ENCODE peak calls at places on chromosomes 3 and 15, in eight cellular contexts. A is GM13976; S is Calu3; L is psoas muscle; G is foreskin keratinocyte; H is transverse colon; E is GM12865; V is CD8-positive, alpha-beta T cell. X is an unnamed sample.

GRCh38 chr3:48344867-48345507 is 11.5 kb upstream of the SPINK8 start:
- DNase-seq in H (no peak), A (no peak), G (no peak), L (no peak), E (no peak), S (no peak), V (no peak), X (no peak)

GRCh38 chr3:160449660-160450598 is at the start of gene TRIM59:
- DNase-seq in S (peak; percentile 97), L (peak; percentile 81), A (peak; percentile 100), H (peak; percentile 96), E (peak; percentile 100), V (peak; percentile 94), G (peak; percentile 96), X (peak; percentile 91)

GRCh38 chr3:179652467-179653105 is at the start of gene USP13:
- DNase-seq in V (peak; percentile 34), G (peak; percentile 55), A (peak; percentile 79), S (peak; percentile 82), H (peak; percentile 54), E (peak; percentile 81), L (peak; percentile 86), X (no peak)

GRCh38 chr15:92884813-92885461 is 15.2 kb upstream of the CHD2 start:
- DNase-seq in E (peak; percentile 28), S (no peak), G (peak; percentile 17), A (no peak), L (no peak), V (no peak), H (no peak), X (no peak)

GRCh38 chr15:53246404-53246803 is 456.3 kb upstream of the ONECUT1 start:
- DNase-seq in G (no peak), H (no peak), E (no peak), A (no peak), S (no peak), V (no peak), L (no peak), X (no peak)

GRCh38 chr15:39785806-39786205 is 3.2 kb upstream of the FSIP1 start:
- DNase-seq in L (no peak), A (no peak), G (no peak), H (no peak), S (no peak), V (no peak), E (no peak), X (no peak)

GRCh38 chr3:24583004-24583403 is 88.4 kb upstream of the THRB start:
- DNase-seq in A (no peak), E (no peak), H (no peak), S (peak; percentile 21), G (no peak), V (no peak), L (no peak), X (no peak)

GRCh38 chr15:44811347-44811746 is 75.0 kb downstream of the TRIM69 start:
- DNase-seq in A (no peak), E (no peak), V (no peak), S (no peak), H (peak; percentile 47), L (no peak), G (no peak), X (no peak)

GRCh38 chr3:88003115-88003755 is 55.6 kb downstream of the CGGBP1 start:
- DNase-seq in S (peak; percentile 50), A (peak; percentile 27), L (no peak), H (no peak), E (peak; percentile 58), G (peak; percentile 41), V (no peak), X (peak; percentile 11)

GRCh38 chr3:123805504-123805903 is 78.6 kb downstream of the MYLK start:
- DNase-seq in G (no peak), V (no peak), A (no peak), H (peak; percentile 41), S (no peak), E (peak; percentile 9), L (no peak), X (no peak)

GRCh38 chr15:32718082-32718821 is 448 bp downstream of the GREM1 start:
- DNase-seq in A (peak; percentile 33), H (peak; percentile 17), S (no peak), V (no peak), L (no peak), E (no peak), G (no peak), X (no peak)

GRCh38 chr15:51658664-51659063 is 22.6 kb upstream of the SCG3 start:
- DNase-seq in A (no peak), V (no peak), H (no peak), L (no peak), G (no peak), E (peak; percentile 5), S (no peak), X (no peak)

GRCh38 chr3:32586361-32586760 is 15.7 kb upstream of the DYNC1LI1 start:
- DNase-seq in L (no peak), H (no peak), G (no peak), V (no peak), S (no peak), E (no peak), A (no peak), X (no peak)

GRCh38 chr3:8110966-8111798 is 390.4 kb upstream of the LMCD1 start:
- DNase-seq in E (peak; percentile 79), V (peak; percentile 39), H (peak; percentile 36), G (peak; percentile 75), A (peak; percentile 34), L (no peak), S (peak; percentile 75), X (no peak)

GRCh38 chr3:71389191-71389590 is 194.3 kb downstream of the FOXP1 start:
- DNase-seq in V (no peak), E (no peak), G (no peak), L (no peak), A (no peak), S (no peak), H (peak; percentile 32), X (no peak)

GRCh38 chr3:178513539-178514410 is 22.5 kb upstream of the KCNMB2 start:
- DNase-seq in E (peak; percentile 80), S (no peak), G (no peak), H (no peak), L (no peak), A (no peak), V (no peak), X (peak; percentile 23)

GRCh38 chr3:72071624-72072023 is 286.7 kb upstream of the PROK2 start:
- DNase-seq in L (no peak), A (no peak), V (no peak), H (no peak), G (no peak), S (no peak), E (no peak), X (no peak)

GRCh38 chr3:172604895-172605646 is 81.8 kb upstream of the TNFSF10 start:
- DNase-seq in V (no peak), A (no peak), E (no peak), G (no peak), L (no peak), H (no peak), S (no peak), X (no peak)

GRCh38 chr15:74294010-74294409 is 57.9 kb downstream of the CCDC33 start:
- DNase-seq in V (no peak), A (no peak), G (no peak), E (no peak), S (no peak), L (no peak), H (no peak), X (no peak)

GRCh38 chr3:127887321-127887720 is 27.7 kb upstream of the KBTBD12 start:
- DNase-seq in E (peak; percentile 9), A (peak; percentile 29), S (no peak), H (no peak), V (no peak), L (no peak), G (peak; percentile 73), X (no peak)

GRCh38 chr15:87730706-87731105 is 525.8 kb downstream of the NTRK3 start:
- DNase-seq in A (no peak), L (no peak), G (peak; percentile 55), E (no peak), S (no peak), V (no peak), H (no peak), X (no peak)

GRCh38 chr3:172209333-172210321 is 170.2 kb downstream of the FNDC3B start:
- DNase-seq in S (no peak), A (no peak), L (peak; percentile 76), H (no peak), G (no peak), V (no peak), E (no peak), X (no peak)

GRCh38 chr3:111737712-111738097 is 121.4 kb upstream of the PHLDB2 start:
- DNase-seq in H (peak; percentile 17), S (peak; percentile 18), V (no peak), L (no peak), G (peak; percentile 77), E (peak; percentile 29), A (no peak), X (peak; percentile 88)

GRCh38 chr3:176651622-176652021 is 545.7 kb downstream of the TBL1XR1 start:
- DNase-seq in E (no peak), L (no peak), H (no peak), G (no peak), A (no peak), V (no peak), S (no peak), X (no peak)
- TF ChIP-seq CTCF in E (no peak), L (no peak), H (no peak), G (no peak), A (no peak), V (no peak), S (no peak), X (no peak)

GRCh38 chr15:37134699-37135131 is 34.4 kb upstream of the MEIS2 start:
- DNase-seq in A (no peak), E (peak; percentile 42), V (no peak), H (no peak), L (no peak), G (no peak), S (peak; percentile 12), X (no peak)
- TF ChIP-seq CTCF in A (peak; percentile 28), E (peak; percentile 51), V (no peak), H (peak; percentile 67), L (peak; percentile 75), G (peak; percentile 81), S (no peak), X (peak; percentile 67)

GRCh38 chr3:54357307-54357706 is 235.0 kb downstream of the CACNA2D3 start:
- DNase-seq in E (no peak), H (no peak), S (no peak), L (no peak), G (no peak), A (no peak), V (no peak), X (no peak)

GRCh38 chr3:54358327-54358726 is 236.0 kb downstream of the CACNA2D3 start:
- DNase-seq in E (no peak), S (no peak), H (no peak), G (no peak), L (peak; percentile 77), A (no peak), V (no peak), X (no peak)

GRCh38 chr3:54361884-54362283 is 239.5 kb downstream of the CACNA2D3 start:
- DNase-seq in E (no peak), S (no peak), A (no peak), G (no peak), V (no peak), H (no peak), L (no peak), X (no peak)

GRCh38 chr3:54358969-54359648 is 236.8 kb downstream of the CACNA2D3 start:
- DNase-seq in G (no peak), H (no peak), V (no peak), A (no peak), S (no peak), E (no peak), L (peak; percentile 84), X (no peak)

GRCh38 chr3:54360320-54360719 is 238.0 kb downstream of the CACNA2D3 start:
- DNase-seq in E (no peak), G (no peak), S (no peak), A (no peak), V (no peak), L (no peak), H (no peak), X (no peak)
- TF ChIP-seq CTCF in E (no peak), G (no peak), S (no peak), A (no peak), V (no peak), L (no peak), H (no peak), X (no peak)

GRCh38 chr15:59396660-59397059 is 24.0 kb upstream of the MYO1E start:
- DNase-seq in G (no peak), V (no peak), L (no peak), H (no peak), E (no peak), S (no peak), A (no peak), X (no peak)
- TF ChIP-seq CTCF in G (no peak), V (no peak), L (no peak), H (no peak), E (no peak), S (no peak), A (no peak), X (peak; percentile 8)